ENCODE peak calls at places on chromosomes 11 and 22, in eight cellular contexts. X, B, H, G, Q, V, A and W are unnamed samples.

GRCh38 chr11:69914286-69915150 is 95.3 kb upstream of the FGF3 start:
- DNase-seq in V (no peak), A (no peak), G (no peak), H (no peak), X (no peak), B (no peak), Q (no peak), W (peak)

GRCh38 chr11:69630009-69630870 is 10.7 kb upstream of the CCND1 start:
- DNase-seq in A (no peak), V (no peak), Q (no peak), X (no peak), G (no peak), H (no peak), B (no peak), W (no peak)

GRCh38 chr11:64971421-64972233 is at the start of gene MAJIN:
- DNase-seq in Q (peak), H (peak), B (peak), G (peak), A (peak), V (no peak), X (peak), W (peak)

GRCh38 chr22:43186272-43187170 is at the start of gene TTLL12:
- DNase-seq in H (peak), X (peak), Q (peak), V (no peak), B (peak), A (peak), G (peak), W (peak)

GRCh38 chr11:14125529-14125928 is 163.0 kb downstream of the SPON1 start:
- DNase-seq in B (no peak), Q (no peak), V (no peak), X (no peak), A (no peak), H (no peak), G (no peak), W (no peak)

GRCh38 chr11:65448418-65449196 is 26.0 kb downstream of the NEAT1 start:
- DNase-seq in Q (peak), A (peak), H (no peak), V (no peak), X (peak), B (no peak), G (no peak), W (no peak)

GRCh38 chr11:120181446-120181992 is 29.3 kb upstream of the OAF start:
- DNase-seq in H (peak), G (no peak), B (no peak), X (no peak), A (no peak), Q (no peak), V (no peak), W (no peak)

GRCh38 chr11:70934999-70935768 is 317.2 kb downstream of the SHANK2 start:
- DNase-seq in H (no peak), X (no peak), V (no peak), Q (no peak), G (no peak), A (no peak), B (no peak), W (no peak)

GRCh38 chr11:115580927-115581680 is 76.9 kb upstream of the CADM1 start:
- DNase-seq in A (no peak), X (no peak), H (peak), V (no peak), Q (no peak), B (no peak), G (no peak), W (no peak)

GRCh38 chr22:48083502-48083901 is 1321.1 kb downstream of the TBC1D22A start:
- DNase-seq in V (no peak), H (no peak), A (no peak), G (no peak), Q (no peak), B (no peak), X (no peak), W (no peak)

GRCh38 chr11:14186376-14186775 is 172.6 kb downstream of the RRAS2 start:
- DNase-seq in A (no peak), B (no peak), V (no peak), X (no peak), H (no peak), G (no peak), Q (peak), W (no peak)

GRCh38 chr11:130601141-130601540 is 152.7 kb downstream of the ADAMTS15 start:
- DNase-seq in V (no peak), Q (peak), B (no peak), A (peak), X (peak), G (peak), H (peak), W (no peak)

GRCh38 chr11:86695391-86695790 is 23.0 kb upstream of the ME3 start:
- DNase-seq in A (no peak), X (no peak), H (no peak), B (no peak), V (no peak), Q (no peak), G (no peak), W (no peak)

GRCh38 chr22:21679383-21679782 is 13.6 kb downstream of the PPIL2 start:
- DNase-seq in G (no peak), H (no peak), A (no peak), V (no peak), Q (no peak), X (no peak), B (no peak), W (no peak)

GRCh38 chr11:134050541-134051383 is 18.1 kb upstream of the JAM3 start:
- DNase-seq in X (peak), H (peak), Q (peak), B (peak), G (peak), V (no peak), A (peak), W (peak)

GRCh38 chr22:29383740-29384139 is 4.6 kb downstream of the AP1B1 start:
- DNase-seq in Q (no peak), G (no peak), A (no peak), X (no peak), H (no peak), V (no peak), B (no peak), W (no peak)

GRCh38 chr22:29385305-29385704 is 3.1 kb downstream of the AP1B1 start:
- DNase-seq in B (no peak), Q (no peak), X (no peak), V (no peak), A (no peak), H (peak), G (no peak), W (no peak)

GRCh38 chr22:29380032-29380781 is 8.2 kb downstream of the AP1B1 start:
- DNase-seq in V (peak), A (no peak), X (no peak), B (no peak), G (no peak), H (no peak), Q (no peak), W (no peak)

GRCh38 chr22:29380856-29381255 is 7.5 kb downstream of the AP1B1 start:
- DNase-seq in G (no peak), B (no peak), V (no peak), A (no peak), H (no peak), Q (no peak), X (no peak), W (no peak)

GRCh38 chr22:29382575-29383328 is 5.6 kb downstream of the AP1B1 start:
- DNase-seq in X (no peak), A (no peak), V (no peak), G (no peak), H (peak), B (no peak), Q (no peak), W (no peak)
- TF ChIP-seq CTCF in X (no peak), A (no peak), V (no peak), G (no peak), H (no peak), B (no peak), Q (no peak), W (no peak)

DNA sequence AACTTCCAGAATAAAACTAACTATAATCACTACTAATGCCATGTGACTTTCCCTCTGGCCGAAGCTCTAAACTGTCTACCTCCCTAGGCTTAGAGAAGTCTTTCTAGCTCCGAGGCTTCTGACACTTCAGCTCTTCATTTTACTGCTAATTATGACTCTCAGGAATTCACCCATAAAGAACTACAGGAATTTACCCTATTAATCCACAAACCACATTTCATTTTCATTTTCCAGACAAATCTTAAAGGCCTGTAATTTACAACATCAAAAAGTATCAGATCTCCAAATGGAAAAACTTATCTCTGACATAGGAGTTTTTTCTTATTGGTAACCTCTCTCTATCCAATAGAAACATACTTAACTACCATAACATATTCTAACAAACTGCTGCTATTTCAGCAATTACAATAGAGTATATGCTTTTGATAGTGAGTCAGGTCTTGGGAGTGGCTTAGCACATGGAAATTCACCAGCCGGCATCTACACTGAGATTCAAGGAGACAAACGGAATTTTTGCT is 33.4 kb downstream of the MRTFA start:
- DNase-seq in H (no peak), Q (no peak), X (peak), B (no peak), A (peak), G (no peak), V (no peak), W (no peak)
- TF ChIP-seq CTCF in H (no peak), Q (no peak), X (no peak), B (no peak), A (no peak), G (no peak), V (no peak), W (no peak)

DNA sequence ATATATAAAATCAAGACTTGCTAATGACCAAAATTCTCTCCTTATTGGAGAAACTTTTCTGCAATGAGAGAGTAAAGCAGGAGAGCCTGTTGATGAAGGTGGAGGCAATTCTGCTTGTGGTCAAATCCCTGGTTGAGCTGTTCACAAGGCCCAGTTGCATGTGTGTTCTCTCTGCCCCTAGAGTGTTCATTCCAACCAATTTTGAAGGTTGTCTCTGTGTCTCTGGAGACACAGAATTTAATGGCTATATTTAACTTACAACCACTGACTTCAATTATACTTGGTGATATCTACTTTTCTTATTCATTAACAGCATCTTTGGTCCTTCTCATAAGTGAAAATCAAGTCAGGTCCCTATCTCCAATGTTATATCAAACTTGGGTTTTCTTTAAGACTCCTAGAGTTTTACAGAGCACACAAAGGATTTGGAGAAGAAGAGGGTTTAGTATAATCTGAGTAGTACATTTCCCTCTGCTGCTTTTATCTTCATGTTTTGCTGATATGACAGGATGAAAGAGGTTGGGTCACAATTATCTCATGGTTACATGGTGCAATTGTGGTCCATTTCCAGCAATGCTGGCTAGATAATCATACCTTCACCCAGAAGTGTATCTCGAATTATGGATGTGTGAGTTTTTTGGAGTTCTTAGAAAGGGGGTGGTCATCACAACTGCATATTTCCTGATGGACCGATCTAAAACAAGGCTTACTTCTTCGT is 4.0 kb downstream of the OOSP4A start:
- DNase-seq in Q (no peak), G (no peak), A (no peak), B (no peak), V (no peak), H (no peak), X (no peak), W (no peak)
- TF ChIP-seq CTCF in Q (no peak), G (no peak), A (no peak), B (no peak), V (no peak), H (no peak), X (no peak), W (no peak)

GRCh38 chr11:75069473-75069872 is 27.2 kb downstream of the OR2AT4 start:
- DNase-seq in G (no peak), B (no peak), X (no peak), Q (no peak), H (no peak), V (no peak), A (no peak), W (no peak)

GRCh38 chr11:75072582-75072981 is 24.1 kb downstream of the OR2AT4 start:
- DNase-seq in A (no peak), B (no peak), H (no peak), X (no peak), Q (peak), V (no peak), G (no peak), W (no peak)

GRCh38 chr11:75078233-75078632 is 18.4 kb downstream of the OR2AT4 start:
- DNase-seq in G (no peak), Q (no peak), A (no peak), H (no peak), X (no peak), V (no peak), B (no peak), W (no peak)

GRCh38 chr11:75077316-75077715 is 19.4 kb downstream of the OR2AT4 start:
- DNase-seq in G (no peak), X (no peak), A (no peak), H (no peak), Q (no peak), B (no peak), V (no peak), W (no peak)

GRCh38 chr11:75073459-75074190 is 23.1 kb downstream of the OR2AT4 start:
- DNase-seq in B (no peak), V (no peak), X (no peak), H (no peak), G (no peak), A (no peak), Q (no peak), W (no peak)
- TF ChIP-seq CTCF in B (no peak), V (no peak), X (peak), H (no peak), G (peak), A (no peak), Q (no peak), W (peak)

GRCh38 chr22:27400811-27401210 is 400.7 kb downstream of the MN1 start:
- DNase-seq in B (no peak), G (no peak), A (no peak), Q (no peak), H (no peak), V (no peak), X (no peak), W (no peak)

GRCh38 chr22:27399161-27399560 is 402.4 kb downstream of the MN1 start:
- DNase-seq in X (no peak), B (no peak), Q (no peak), V (no peak), A (peak), H (no peak), G (no peak), W (peak)

GRCh38 chr22:27397036-27397947 is 404.3 kb downstream of the MN1 start:
- DNase-seq in B (no peak), A (no peak), Q (no peak), H (no peak), G (no peak), V (no peak), X (peak), W (no peak)

GRCh38 chr22:27394806-27395404 is 406.7 kb downstream of the MN1 start:
- DNase-seq in G (no peak), V (no peak), B (no peak), Q (no peak), A (no peak), H (no peak), X (no peak), W (no peak)

GRCh38 chr22:27397948-27398330 is 403.6 kb downstream of the MN1 start:
- DNase-seq in B (no peak), V (no peak), Q (no peak), X (peak), G (no peak), H (peak), A (peak), W (no peak)
- TF ChIP-seq CTCF in B (no peak), V (no peak), Q (no peak), X (peak), G (no peak), H (no peak), A (no peak), W (no peak)

DNA sequence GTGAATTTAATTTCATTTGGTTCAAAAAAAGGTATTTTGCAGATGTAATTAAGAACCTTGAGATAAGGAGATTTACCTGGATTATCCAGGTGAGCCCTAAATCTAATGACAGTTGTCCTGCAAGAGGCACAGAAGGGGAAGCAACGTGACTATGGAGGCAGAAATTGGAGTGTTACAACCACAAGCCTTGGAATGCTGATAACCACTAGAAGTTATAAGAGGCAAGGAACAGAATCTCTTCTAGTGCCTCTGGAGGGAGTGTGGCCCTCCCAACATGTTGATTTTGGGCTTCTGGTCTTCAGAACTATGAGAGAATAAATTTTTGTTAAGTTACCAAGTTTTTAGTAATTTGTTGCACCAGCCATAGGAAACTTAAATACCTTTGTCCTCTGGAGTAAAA is 32.8 kb downstream of the RRM1 start:
- DNase-seq in X (no peak), A (no peak), G (no peak), Q (no peak), H (no peak), B (no peak), V (no peak), W (no peak)
- TF ChIP-seq CTCF in X (no peak), A (no peak), G (no peak), Q (no peak), H (no peak), B (no peak), V (no peak), W (no peak)

GRCh38 chr11:124551189-124551588 is 7.7 kb upstream of the OR8B12 start:
- DNase-seq in V (no peak), G (no peak), B (no peak), H (no peak), A (no peak), Q (no peak), X (no peak), W (no peak)
- TF ChIP-seq CTCF in V (no peak), G (no peak), B (no peak), H (no peak), A (no peak), Q (peak), X (no peak), W (no peak)

GRCh38 chr11:11876458-11876857 is 34.7 kb downstream of the USP47 start:
- DNase-seq in V (no peak), A (no peak), G (no peak), X (no peak), Q (peak), B (no peak), H (no peak), W (no peak)
- TF ChIP-seq CTCF in V (peak), A (no peak), G (no peak), X (peak), Q (peak), B (no peak), H (no peak), W (no peak)

GRCh38 chr11:68312780-68313573 is 586 bp downstream of the LRP5 start:
- DNase-seq in X (no peak), A (no peak), B (no peak), V (no peak), Q (peak), G (peak), H (peak), W (no peak)
- TF ChIP-seq CTCF in X (no peak), A (no peak), B (no peak), V (no peak), Q (no peak), G (no peak), H (no peak), W (no peak)

GRCh38 chr22:27879923-27880322 is 39.1 kb downstream of the PITPNB start:
- DNase-seq in A (peak), H (no peak), X (peak), Q (peak), B (no peak), G (peak), V (no peak), W (no peak)

GRCh38 chr22:27883656-27884350 is 35.3 kb downstream of the PITPNB start:
- DNase-seq in G (no peak), H (no peak), B (no peak), X (no peak), Q (no peak), A (no peak), V (no peak), W (no peak)

GRCh38 chr22:27881404-27881803 is 37.7 kb downstream of the PITPNB start:
- DNase-seq in G (no peak), Q (peak), B (no peak), X (peak), V (no peak), H (peak), A (peak), W (peak)

GRCh38 chr22:27877501-27877900 is 41.6 kb downstream of the PITPNB start:
- DNase-seq in H (no peak), G (peak), V (no peak), A (no peak), B (no peak), Q (no peak), X (no peak), W (no peak)

DNA sequence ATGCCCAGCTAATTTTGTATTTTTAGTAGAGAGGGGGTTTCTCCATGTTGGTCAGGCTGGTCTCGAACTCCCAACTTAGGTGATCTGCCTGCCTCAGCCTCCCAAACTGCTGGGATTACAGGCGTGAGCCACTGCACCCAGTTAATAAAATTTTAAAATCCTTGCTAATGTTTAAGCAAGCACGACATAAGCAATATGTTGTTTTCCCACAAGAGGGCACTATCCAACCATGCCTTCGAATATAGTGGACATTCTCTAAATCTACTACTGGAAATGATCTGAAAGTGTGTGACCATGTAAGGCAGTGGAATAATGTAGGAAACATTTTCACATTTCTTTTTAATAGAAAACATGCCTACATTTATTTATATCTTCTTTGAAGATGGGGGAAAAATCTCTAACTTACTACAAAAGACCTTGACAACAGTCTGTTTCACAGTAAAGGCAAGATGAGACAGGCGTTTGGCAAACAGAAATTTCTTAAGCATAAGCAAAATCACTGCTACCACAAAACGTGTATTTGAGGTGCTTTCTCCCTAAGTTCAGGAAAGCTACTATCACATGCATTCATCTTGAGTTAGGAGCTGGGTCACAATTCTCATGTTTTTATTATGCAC is 38.2 kb downstream of the PITPNB start:
- DNase-seq in V (peak), A (peak), Q (peak), H (peak), G (peak), B (no peak), X (peak), W (no peak)
- TF ChIP-seq CTCF in V (peak), A (peak), Q (peak), H (peak), G (peak), B (peak), X (peak), W (peak)